ENCODE peak calls at places on chromosome 20, in nine cellular contexts. V, G, S, B, Z, O, L, K and N are unnamed samples.

GRCh38 chr20:46545077-46545826 is 5.2 kb downstream of the OCSTAMP start:
- DNase-seq in V (no peak), G (peak), S (no peak), B (no peak), Z (no peak), O (no peak), L (peak), K (no peak), N (peak)

GRCh38 chr20:32115196-32115767 is 5.8 kb downstream of the TM9SF4 start:
- DNase-seq in V (no peak), G (no peak), S (no peak), B (no peak), Z (no peak), O (no peak), L (no peak), K (no peak), N (no peak)

GRCh38 chr20:17541996-17542395 is 10.8 kb upstream of the BFSP1 start:
- DNase-seq in V (no peak), G (no peak), S (no peak), B (no peak), Z (no peak), O (no peak), L (no peak), K (no peak), N (no peak)

GRCh38 chr20:50588034-50588736 is 78.0 kb downstream of the PTPN1 start:
- DNase-seq in V (peak), G (peak), S (no peak), B (peak), Z (no peak), O (peak), L (peak), K (no peak), N (peak)

GRCh38 chr20:40524071-40524470 is 165.0 kb downstream of the MAFB start:
- DNase-seq in V (no peak), G (no peak), S (no peak), B (no peak), Z (no peak), O (no peak), L (no peak), K (no peak), N (no peak)

GRCh38 chr20:6039766-6040165 is 14.1 kb downstream of the LRRN4 start:
- DNase-seq in V (no peak), G (no peak), S (no peak), B (no peak), Z (no peak), O (no peak), L (no peak), K (no peak), N (no peak)

GRCh38 chr20:19995220-19995863 is 21.8 kb upstream of the NAA20 start:
- DNase-seq in V (no peak), G (no peak), S (no peak), B (no peak), Z (no peak), O (peak), L (no peak), K (peak), N (peak)

GRCh38 chr20:31602779-31603441 is 2.2 kb upstream of the ID1 start:
- DNase-seq in V (no peak), G (peak), S (no peak), B (no peak), Z (no peak), O (no peak), L (no peak), K (no peak), N (peak)

GRCh38 chr20:46998497-46999190 is 104.0 kb downstream of the EYA2 start:
- DNase-seq in V (no peak), G (no peak), S (no peak), B (no peak), Z (no peak), O (no peak), L (no peak), K (no peak), N (no peak)

GRCh38 chr20:1827974-1828785 is 67.0 kb upstream of the SIRPA start:
- DNase-seq in V (no peak), G (no peak), S (no peak), B (peak), Z (no peak), O (no peak), L (no peak), K (no peak), N (no peak)

GRCh38 chr20:13418263-13419229 is 197.5 kb downstream of the ISM1 start:
- DNase-seq in V (no peak), G (no peak), S (no peak), B (no peak), Z (no peak), O (no peak), L (no peak), K (no peak), N (no peak)

GRCh38 chr20:1324598-1325172 is 4.3 kb downstream of the SDCBP2 start:
- DNase-seq in V (no peak), G (peak), S (no peak), B (no peak), Z (peak), O (no peak), L (no peak), K (no peak), N (no peak)

GRCh38 chr20:5899444-5899843 is 50.9 kb downstream of the TRMT6 start:
- DNase-seq in V (no peak), G (no peak), S (no peak), B (no peak), Z (no peak), O (no peak), L (no peak), K (no peak), N (no peak)

GRCh38 chr20:43102394-43102793 is 87.3 kb downstream of the PTPRT start:
- DNase-seq in V (no peak), G (no peak), S (no peak), B (no peak), Z (no peak), O (no peak), L (no peak), K (no peak), N (no peak)

GRCh38 chr20:48932375-48932941 is 10.9 kb downstream of the ARFGEF2 start:
- DNase-seq in V (no peak), G (no peak), S (no peak), B (no peak), Z (no peak), O (no peak), L (no peak), K (no peak), N (no peak)